ENCODE peak calls at places on chromosomes 4 and X, in four cellular contexts. One of them, this sample, is unnamed.

GRCh38 chr4:8550691-8551090 is 29.5 kb upstream of the GPR78 start:
- DNase-seq in ureter: no peak
- DNase-seq in MG63: no peak
- DNase-seq in neural progenitor cell: no peak
- DNase-seq in this sample: no peak

GRCh38 chrX:68490644-68491043 is 8.2 kb upstream of the YIPF6 start:
- DNase-seq in ureter: no peak
- DNase-seq in MG63: no peak
- DNase-seq in neural progenitor cell: peak; percentile 35
- DNase-seq in this sample: no peak

GRCh38 chr4:3308691-3309090 is 15.9 kb downstream of the RGS12 start:
- DNase-seq in MG63: no peak
- DNase-seq in neural progenitor cell: no peak
- DNase-seq in ureter: no peak
- DNase-seq in this sample: no peak

GRCh38 chr4:151462554-151462953 is 53.6 kb downstream of the FHIP1A start:
- DNase-seq in ureter: no peak
- DNase-seq in MG63: no peak
- DNase-seq in neural progenitor cell: no peak
- DNase-seq in this sample: no peak

GRCh38 chr4:163166041-163166579 is 580 bp downstream of the NAF1 start:
- DNase-seq in neural progenitor cell: peak; percentile 83
- DNase-seq in ureter: peak; percentile 47
- DNase-seq in MG63: peak; percentile 84
- DNase-seq in this sample: peak; percentile 40

GRCh38 chr4:155025762-155026457 is 182.5 kb upstream of the NPY2R start:
- DNase-seq in MG63: no peak
- DNase-seq in neural progenitor cell: peak; percentile 86
- DNase-seq in ureter: no peak
- DNase-seq in this sample: peak; percentile 43

GRCh38 chr4:6829077-6829476 is 46.5 kb downstream of the KIAA0232 start:
- DNase-seq in ureter: no peak
- DNase-seq in MG63: no peak
- DNase-seq in neural progenitor cell: no peak
- DNase-seq in this sample: no peak

GRCh38 chr4:2927696-2928075 is 35.5 kb downstream of the NOP14 start:
- DNase-seq in MG63: no peak
- DNase-seq in ureter: no peak
- DNase-seq in neural progenitor cell: no peak
- DNase-seq in this sample: no peak

GRCh38 chrX:46408553-46409407 is 136.4 kb downstream of the ZNF674 start:
- DNase-seq in MG63: peak; percentile 49
- DNase-seq in ureter: peak; percentile 72
- DNase-seq in neural progenitor cell: peak; percentile 74
- DNase-seq in this sample: peak; percentile 48

GRCh38 chrX:30971761-30972603 is 82.9 kb upstream of the TAB3 start:
- DNase-seq in ureter: peak; percentile 44
- DNase-seq in neural progenitor cell: peak; percentile 56
- DNase-seq in MG63: peak; percentile 26
- DNase-seq in this sample: no peak

GRCh38 chr4:56134272-56134671 is 185.5 kb downstream of the CEP135 start:
- DNase-seq in ureter: no peak
- DNase-seq in MG63: peak; percentile 76
- DNase-seq in neural progenitor cell: peak; percentile 26
- DNase-seq in this sample: no peak

GRCh38 chrX:63258144-63258543 is 93.0 kb downstream of the SPIN4 start:
- DNase-seq in ureter: no peak
- DNase-seq in neural progenitor cell: no peak
- DNase-seq in MG63: peak; percentile 28
- DNase-seq in this sample: no peak

GRCh38 chrX:154059729-154060245 is 37.7 kb downstream of the MECP2 start:
- DNase-seq in MG63: no peak
- DNase-seq in ureter: no peak
- DNase-seq in neural progenitor cell: no peak
- DNase-seq in this sample: no peak

This sample was measured in progenitor cell of endocrine pancreas.